ENCODE peak calls at places on chromosomes 2 and 18, in five cellular contexts. Q, V, Z, H and X are unnamed samples.

GRCh38 chr18:58388736-58389135 is 240.2 kb downstream of the ALPK2 start:
- DNase-seq in V (no peak), H (no peak), Q (no peak), Z (no peak), X (no peak)

GRCh38 chr2:183148967-183149366 is 24.7 kb downstream of the NUP35 start:
- DNase-seq in Q (no peak), Z (no peak), H (no peak), V (no peak), X (no peak)

GRCh38 chr2:231666171-231667095 is 41.9 kb upstream of the PTMA start:
- DNase-seq in Q (peak), V (peak), Z (peak), H (peak), X (peak)

GRCh38 chr18:62852851-62853250 is 137.5 kb downstream of the PHLPP1 start:
- DNase-seq in V (no peak), Z (no peak), Q (peak), H (no peak), X (no peak)

GRCh38 chr2:233267516-233268245 is 16.2 kb downstream of the ATG16L1 start:
- DNase-seq in H (peak), Z (no peak), Q (no peak), V (no peak), X (no peak)

GRCh38 chr2:26584656-26585055 is 56.5 kb downstream of the CIB4 start:
- DNase-seq in V (peak), H (no peak), Z (no peak), Q (no peak), X (no peak)

GRCh38 chr18:79513381-79514081 is 117.8 kb downstream of the NFATC1 start:
- DNase-seq in Q (no peak), H (peak), V (peak), Z (no peak), X (no peak)

GRCh38 chr2:74462054-74462785 is 3.0 kb downstream of the MOGS start:
- DNase-seq in Q (no peak), V (no peak), Z (no peak), H (no peak), X (no peak)

GRCh38 chr2:127639111-127639474 is 6.9 kb upstream of the GPR17 start:
- DNase-seq in Q (no peak), Z (no peak), H (no peak), V (no peak), X (no peak)

GRCh38 chr2:174138161-174138560 is 110.2 kb downstream of the OLA1 start:
- DNase-seq in V (no peak), Z (no peak), H (no peak), Q (no peak), X (peak)

GRCh38 chr2:58862234-58862633 is 621.1 kb upstream of the FANCL start:
- DNase-seq in Z (no peak), V (no peak), H (no peak), Q (no peak), X (no peak)

GRCh38 chr2:150134223-150134858 is 353.1 kb downstream of the RND3 start:
- DNase-seq in V (no peak), H (no peak), Z (no peak), Q (peak), X (no peak)

GRCh38 chr2:113996826-113997599 is 107.1 kb downstream of the ACTR3 start:
- DNase-seq in H (no peak), V (no peak), Q (no peak), Z (no peak), X (no peak)

GRCh38 chr2:119283873-119284331 is 60.3 kb downstream of the STEAP3 start:
- DNase-seq in Q (peak), Z (no peak), H (peak), V (peak), X (peak)

GRCh38 chr18:77857926-77858325 is 608.3 kb downstream of the GALR1 start:
- DNase-seq in V (no peak), Z (no peak), Q (no peak), H (no peak), X (no peak)

GRCh38 chr18:7958081-7958896 is 391.2 kb downstream of the PTPRM start:
- DNase-seq in Q (peak), V (no peak), Z (no peak), H (no peak), X (peak)

GRCh38 chr18:75364512-75364911 is 63.0 kb downstream of the SMIM21 start:
- DNase-seq in Q (no peak), Z (no peak), V (no peak), H (no peak), X (no peak)

GRCh38 chr18:35444636-35445035 is 53.1 kb downstream of the INO80C start:
- DNase-seq in V (no peak), H (no peak), Q (no peak), Z (no peak), X (no peak)

GRCh38 chr2:20450201-20451108 is 3.6 kb downstream of the RHOB start:
- DNase-seq in Z (no peak), H (peak), Q (peak), V (peak), X (peak)

GRCh38 chr2:12488365-12488972 is 228.3 kb upstream of the TRIB2 start:
- DNase-seq in V (no peak), Z (no peak), H (no peak), Q (no peak), X (no peak)

GRCh38 chr2:152176113-152176714 is 651 bp upstream of the STAM2 start:
- DNase-seq in Q (peak), V (no peak), Z (no peak), H (no peak), X (peak)

GRCh38 chr2:152175012-152175367 is 573 bp downstream of the STAM2 start:
- DNase-seq in H (no peak), V (no peak), Q (no peak), Z (no peak), X (no peak)

GRCh38 chr2:152171733-152172132 is 3.8 kb downstream of the STAM2 start:
- DNase-seq in Z (no peak), V (no peak), H (no peak), Q (peak), X (peak)

GRCh38 chr2:152174574-152174973 is 989 bp downstream of the STAM2 start:
- DNase-seq in Z (no peak), Q (no peak), V (no peak), H (no peak), X (no peak)

GRCh38 chr2:152175368-152176112 is at the start of gene STAM2:
- DNase-seq in Q (peak), H (peak), V (peak), Z (peak), X (peak)
- TF ChIP-seq CTCF in Q (peak), H (peak), V (peak), Z (peak), X (peak)

GRCh38 chr2:180520206-180520605 is 460.2 kb upstream of the UBE2E3 start:
- DNase-seq in H (no peak), Z (peak), Q (no peak), V (no peak), X (peak)
- H3K4me3 ChIP-seq in H (no peak), Z (no peak), Q (no peak), V (no peak), X (no peak)

DNA sequence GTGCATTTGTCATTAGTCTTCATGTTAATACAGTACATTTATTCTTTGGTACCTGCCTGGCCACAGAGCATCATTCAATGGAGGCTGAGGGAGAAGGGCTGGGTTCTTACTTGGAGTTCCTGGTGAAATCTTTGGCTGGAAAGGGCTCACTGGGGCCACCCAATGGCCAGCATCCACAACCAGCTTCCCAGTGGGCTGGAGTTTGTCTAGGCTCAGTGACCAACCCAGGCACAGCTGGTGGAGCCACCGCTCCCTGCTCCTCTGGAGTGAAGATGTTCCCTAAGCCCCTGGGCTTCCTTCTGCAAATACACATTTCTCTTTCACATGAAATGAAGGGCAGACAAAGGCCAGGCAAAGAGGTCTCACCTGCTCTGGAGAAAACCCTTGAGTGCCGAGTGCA is 34.4 kb downstream of the EHD3 start:
- DNase-seq in H (no peak), Z (no peak), V (no peak), Q (no peak), X (no peak)
- TF ChIP-seq CTCF in H (no peak), Z (no peak), V (no peak), Q (peak), X (no peak)

GRCh38 chr2:102619414-102620319 is at the start of gene SLC9A2:
- DNase-seq in Z (no peak), V (no peak), Q (peak), H (peak), X (no peak)
- H3K4me3 ChIP-seq in Z (peak), V (peak), Q (peak), H (peak), X (peak)

DNA sequence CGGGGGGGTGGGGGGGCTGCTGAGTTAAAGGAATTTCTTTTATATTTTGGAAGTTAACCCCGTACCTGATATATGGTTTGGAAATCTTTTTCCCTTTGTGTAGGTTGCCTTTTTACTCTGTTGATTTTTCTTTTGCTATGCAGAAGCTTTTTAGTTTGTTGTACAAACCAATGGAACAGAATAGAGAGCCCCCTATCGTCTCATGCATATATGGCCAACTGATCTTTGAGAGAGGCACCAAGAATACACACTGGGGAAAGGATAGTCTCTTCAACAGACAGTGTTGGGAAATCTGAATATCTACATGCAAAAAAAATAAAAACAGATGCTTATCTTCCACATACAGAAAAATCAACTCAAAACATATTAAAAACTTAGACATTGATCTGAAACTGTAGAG is 647.8 kb upstream of the KLHL29 start:
- DNase-seq in Q (no peak), H (no peak), Z (no peak), V (no peak), X (no peak)
- TF ChIP-seq CTCF in Q (no peak), H (no peak), Z (no peak), V (no peak), X (no peak)

DNA sequence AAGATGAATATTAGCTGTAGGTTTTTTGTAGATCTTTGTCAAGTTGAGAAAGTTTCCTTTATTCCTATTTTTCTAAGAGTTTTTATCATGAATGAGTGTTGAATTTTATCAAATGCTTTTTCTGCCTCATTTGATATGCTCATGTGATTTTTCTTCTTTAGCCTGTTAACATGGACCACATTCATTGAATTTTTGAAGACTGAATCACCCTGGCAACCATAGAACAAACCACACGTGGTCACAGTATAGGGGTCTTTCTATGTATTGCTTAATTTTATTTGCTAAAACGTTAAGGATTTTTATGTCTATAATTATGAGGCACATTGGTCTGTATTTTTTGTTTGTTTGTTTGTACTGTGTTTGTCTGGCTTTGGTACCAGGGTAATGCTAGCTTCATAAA is 201.7 kb upstream of the CWC22 start:
- DNase-seq in V (no peak), Z (no peak), H (no peak), Q (peak), X (peak)
- H3K4me3 ChIP-seq in V (no peak), Z (no peak), H (no peak), Q (no peak), X (no peak)

GRCh38 chr2:42771546-42772153 is 7.7 kb upstream of the OXER1 start:
- DNase-seq in V (peak), Q (no peak), Z (no peak), H (no peak), X (no peak)

GRCh38 chr2:42769583-42770287 is 5.8 kb upstream of the OXER1 start:
- DNase-seq in V (no peak), Q (no peak), H (no peak), Z (no peak), X (no peak)

GRCh38 chr2:42767899-42768705 is 4.2 kb upstream of the OXER1 start:
- DNase-seq in Z (no peak), V (peak), H (no peak), Q (no peak), X (no peak)

GRCh38 chr2:42768706-42769256 is 4.8 kb upstream of the OXER1 start:
- DNase-seq in V (no peak), Z (no peak), Q (no peak), H (no peak), X (no peak)

DNA sequence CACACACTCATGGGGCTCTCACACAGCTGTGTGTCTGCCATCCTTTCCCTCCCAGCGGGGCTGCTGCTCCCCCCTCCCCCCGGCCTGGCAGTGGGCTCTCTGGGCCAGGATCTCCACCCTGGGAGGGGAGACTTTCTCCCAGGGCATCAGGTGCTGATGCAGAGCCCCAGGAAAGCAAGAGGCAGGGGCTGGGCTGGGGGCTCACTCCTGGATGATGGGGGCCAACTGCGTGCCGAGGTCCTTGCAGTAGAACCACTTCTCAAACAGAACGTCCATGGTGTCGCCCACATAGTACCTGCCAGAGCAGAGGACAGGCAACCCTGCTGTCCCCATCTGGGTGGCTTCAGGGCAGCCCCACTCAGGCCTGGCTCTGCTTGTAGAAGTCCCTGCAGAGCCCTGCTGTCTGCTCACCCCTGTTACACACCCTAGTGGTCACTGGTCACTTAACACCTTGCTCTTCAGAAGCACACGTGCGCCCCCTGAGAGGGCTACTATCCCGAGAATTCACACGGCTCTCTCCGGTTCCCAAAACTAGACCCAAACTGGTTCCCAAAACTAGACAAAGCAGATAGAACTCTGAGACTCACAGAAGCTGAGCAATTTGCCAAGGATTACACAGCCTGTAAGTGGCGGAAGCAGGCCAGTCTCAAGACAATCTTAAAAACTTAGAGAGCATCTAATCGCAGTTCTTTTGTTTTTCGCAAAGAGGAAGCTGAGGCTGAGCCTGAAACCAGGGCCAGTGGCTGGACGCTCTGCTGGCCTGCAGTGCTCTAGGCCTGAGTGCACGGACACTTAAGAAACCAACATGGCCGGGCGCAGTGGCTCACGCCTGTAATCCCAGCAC is 6.6 kb upstream of the OXER1 start:
- DNase-seq in V (peak), Z (peak), H (no peak), Q (peak), X (peak)
- TF ChIP-seq CTCF in V (no peak), Z (peak), H (no peak), Q (peak), X (peak)

GRCh38 chr2:110960281-110960680 is 160.4 kb upstream of the BCL2L11 start:
- DNase-seq in Z (no peak), H (no peak), Q (no peak), V (no peak), X (no peak)
- H3K4me3 ChIP-seq in Z (no peak), H (no peak), Q (no peak), V (no peak), X (no peak)

GRCh38 chr2:69026026-69026425 is 13.0 kb downstream of the ANTXR1 start:
- DNase-seq in H (no peak), V (no peak), Q (no peak), Z (peak), X (peak)
- TF ChIP-seq CTCF in H (peak), V (no peak), Q (peak), Z (peak), X (peak)